ENCODE peak calls at places on chromosome 7, in ten cellular contexts. F, V, L, N, D, A, H, X, M and P are unnamed samples.

GRCh38 chr7:96093435-96093834 is 228.5 kb downstream of the SLC25A13 start:
- DNase-seq in F (no peak), V (peak), L (no peak), N (peak), D (no peak), A (peak), H (no peak), X (no peak), M (no peak), P (peak)

GRCh38 chr7:142485617-142486226 is 227.9 kb upstream of the PRSS58 start:
- DNase-seq in F (no peak), V (peak), L (no peak), N (peak), D (no peak), A (no peak), H (no peak), X (no peak), M (no peak), P (no peak)

GRCh38 chr7:16770657-16771329 is 17.2 kb downstream of the TSPAN13 start:
- DNase-seq in F (no peak), V (peak), L (no peak), N (no peak), D (no peak), A (peak), H (no peak), X (no peak), M (no peak), P (no peak)

GRCh38 chr7:157404845-157405481 is 68.2 kb downstream of the DNAJB6 start:
- DNase-seq in F (no peak), V (peak), L (no peak), N (peak), D (no peak), A (peak), H (no peak), X (peak), M (peak), P (peak)

GRCh38 chr7:26090927-26091519 is 61.0 kb upstream of the NFE2L3 start:
- DNase-seq in F (no peak), V (peak), L (no peak), N (peak), D (no peak), A (peak), H (peak), X (no peak), M (peak), P (peak)

GRCh38 chr7:45689011-45689796 is 115.0 kb downstream of the ADCY1 start:
- DNase-seq in F (no peak), V (no peak), L (no peak), N (peak), D (no peak), A (peak), H (no peak), X (no peak), M (no peak), P (peak)

GRCh38 chr7:133837248-133837647 is 289.9 kb upstream of the LRGUK start:
- DNase-seq in F (no peak), V (no peak), L (no peak), N (no peak), D (no peak), A (no peak), H (peak), X (no peak), M (no peak), P (no peak)

GRCh38 chr7:24783731-24784130 is 26.5 kb upstream of the GSDME start:
- DNase-seq in F (no peak), V (no peak), L (no peak), N (no peak), D (no peak), A (no peak), H (no peak), X (no peak), M (no peak), P (no peak)

GRCh38 chr7:106736508-106737201 is 75.7 kb upstream of the CCDC71L start:
- DNase-seq in F (no peak), V (peak), L (no peak), N (peak), D (no peak), A (peak), H (peak), X (no peak), M (peak), P (peak)

GRCh38 chr7:55641273-55641691 is 69.0 kb upstream of the VOPP1 start:
- DNase-seq in F (peak), V (peak), L (no peak), N (peak), D (no peak), A (peak), H (peak), X (peak), M (peak), P (peak)

GRCh38 chr7:127536426-127537152 is 48.8 kb downstream of the GCC1 start:
- DNase-seq in F (no peak), V (no peak), L (no peak), N (peak), D (no peak), A (no peak), H (peak), X (no peak), M (no peak), P (no peak)

GRCh38 chr7:157495594-157495993 is 158.8 kb downstream of the DNAJB6 start:
- DNase-seq in F (no peak), V (no peak), L (no peak), N (no peak), D (no peak), A (no peak), H (no peak), X (no peak), M (no peak), P (no peak)

GRCh38 chr7:140121321-140121720 is 55.5 kb downstream of the KDM7A start:
- DNase-seq in F (no peak), V (no peak), L (no peak), N (no peak), D (no peak), A (no peak), H (no peak), X (no peak), M (no peak), P (no peak)

GRCh38 chr7:104923010-104923421 is 91.0 kb upstream of the KMT2E start:
- DNase-seq in F (peak), V (peak), L (no peak), N (peak), D (peak), A (peak), H (peak), X (peak), M (peak), P (peak)

GRCh38 chr7:106064836-106065559 is 47.1 kb downstream of the SYPL1 start:
- DNase-seq in F (no peak), V (peak), L (no peak), N (peak), D (no peak), A (peak), H (peak), X (peak), M (no peak), P (peak)

GRCh38 chr7:114822131-114822530 is 99.8 kb upstream of the MDFIC start:
- DNase-seq in F (no peak), V (no peak), L (no peak), N (no peak), D (no peak), A (no peak), H (no peak), X (no peak), M (no peak), P (no peak)

GRCh38 chr7:140195859-140196258 is 19.1 kb upstream of the KDM7A start:
- DNase-seq in F (no peak), V (no peak), L (no peak), N (no peak), D (no peak), A (no peak), H (no peak), X (no peak), M (no peak), P (no peak)

GRCh38 chr7:141012044-141012685 is 2.6 kb downstream of the MRPS33 start:
- DNase-seq in F (peak), V (peak), L (peak), N (peak), D (peak), A (peak), H (peak), X (peak), M (peak), P (peak)

GRCh38 chr7:156021476-156021875 is 209.2 kb upstream of the SHH start:
- DNase-seq in F (no peak), V (no peak), L (no peak), N (no peak), D (no peak), A (no peak), H (no peak), X (no peak), M (no peak), P (no peak)

GRCh38 chr7:45918556-45918955 is 2.5 kb downstream of the IGFBP3 start:
- DNase-seq in F (no peak), V (no peak), L (no peak), N (peak), D (no peak), A (no peak), H (no peak), X (no peak), M (no peak), P (no peak)

GRCh38 chr7:155897758-155898386 is 85.6 kb upstream of the SHH start:
- DNase-seq in F (no peak), V (no peak), L (no peak), N (no peak), D (no peak), A (no peak), H (no peak), X (no peak), M (no peak), P (no peak)